ENCODE peak calls at places on chromosomes 16 and 17, in seven cellular contexts. N, R, O, G, I, D and U are unnamed samples.

GRCh38 chr16:51524555-51525373 is 373.7 kb upstream of the SALL1 start:
- DNase-seq in N (no peak), R (no peak), O (peak), G (no peak), I (no peak), D (no peak), U (no peak)

GRCh38 chr17:44105483-44105882 is 18.0 kb downstream of the HDAC5 start:
- DNase-seq in N (no peak), R (no peak), O (no peak), G (no peak), I (peak), D (no peak), U (no peak)

GRCh38 chr16:20383106-20384029 is 21.2 kb downstream of the PDILT start:
- DNase-seq in N (peak), R (peak), O (peak), G (no peak), I (peak), D (peak), U (peak)

GRCh38 chr16:84308120-84308519 is 13.4 kb downstream of the WFDC1 start:
- DNase-seq in N (peak), R (peak), O (no peak), G (no peak), I (no peak), D (peak), U (peak)

GRCh38 chr16:73083271-73083670 is 35.3 kb upstream of the ZFHX3 start:
- DNase-seq in N (no peak), R (no peak), O (no peak), G (no peak), I (no peak), D (no peak), U (no peak)

GRCh38 chr16:3842994-3843393 is 37.5 kb downstream of the CREBBP start:
- DNase-seq in N (no peak), R (no peak), O (no peak), G (no peak), I (no peak), D (no peak), U (no peak)

GRCh38 chr16:85678821-85679220 is 9.9 kb downstream of the GINS2 start:
- DNase-seq in N (no peak), R (no peak), O (no peak), G (no peak), I (no peak), D (peak), U (no peak)

GRCh38 chr16:82240111-82240510 is 70.1 kb upstream of the MPHOSPH6 start:
- DNase-seq in N (no peak), R (no peak), O (no peak), G (no peak), I (no peak), D (no peak), U (no peak)

GRCh38 chr16:12903325-12904040 is 2.1 kb downstream of the SHISA9 start:
- DNase-seq in N (peak), R (no peak), O (no peak), G (no peak), I (no peak), D (no peak), U (no peak)

GRCh38 chr17:14780116-14780515 is 479.2 kb downstream of the HS3ST3B1 start:
- DNase-seq in N (no peak), R (no peak), O (no peak), G (no peak), I (no peak), D (no peak), U (no peak)

GRCh38 chr16:69013991-69014390 is 91.5 kb upstream of the HAS3 start:
- DNase-seq in N (no peak), R (no peak), O (no peak), G (no peak), I (no peak), D (no peak), U (no peak)

GRCh38 chr17:4897198-4897657 is 2.1 kb upstream of the C17orf107 start:
- DNase-seq in N (no peak), R (no peak), O (no peak), G (no peak), I (no peak), D (no peak), U (no peak)

GRCh38 chr16:83725313-83725712 is 82.5 kb upstream of the HSBP1 start:
- DNase-seq in N (no peak), R (no peak), O (no peak), G (no peak), I (no peak), D (no peak), U (no peak)

GRCh38 chr17:57604771-57605733 is 140.0 kb downstream of the CCDC182 start:
- DNase-seq in N (peak), R (no peak), O (peak), G (no peak), I (peak), D (peak), U (peak)

GRCh38 chr17:67316776-67317175 is 49.6 kb downstream of the PSMD12 start:
- DNase-seq in N (no peak), R (no peak), O (no peak), G (no peak), I (no peak), D (no peak), U (no peak)

GRCh38 chr16:85148959-85149358 is 36.7 kb upstream of the CIBAR2 start:
- DNase-seq in N (no peak), R (no peak), O (no peak), G (no peak), I (peak), D (no peak), U (no peak)

GRCh38 chr17:45273551-45273957 is 11.7 kb upstream of the SPATA32 start:
- DNase-seq in N (no peak), R (no peak), O (no peak), G (no peak), I (no peak), D (no peak), U (no peak)

GRCh38 chr16:83393196-83393981 is 414.4 kb upstream of the HSBP1 start:
- DNase-seq in N (no peak), R (no peak), O (no peak), G (no peak), I (no peak), D (no peak), U (no peak)

GRCh38 chr17:68455756-68456528 is 1.4 kb downstream of the WIPI1 start:
- DNase-seq in N (no peak), R (no peak), O (no peak), G (no peak), I (peak), D (no peak), U (peak)

GRCh38 chr17:53629188-53629587 is 193.5 kb upstream of the KIF2B start:
- DNase-seq in N (no peak), R (no peak), O (no peak), G (no peak), I (no peak), D (no peak), U (no peak)